ENCODE peak calls at places on chromosomes 6 and 20, in ten cellular contexts. One of them, this sample, is unnamed.

GRCh38 chr6:141988954-141989705 is 143.6 kb upstream of the GJE1 start:
- DNase-seq in left ventricle myocardium superior: no peak
- DNase-seq in AG04450: peak; percentile 43
- DNase-seq in GM04503: peak; percentile 37
- DNase-seq in mesothelial cell of epicardium: no peak
- DNase-seq in cardiac fibroblast: peak; percentile 88
- DNase-seq in HL-60: peak; percentile 26
- DNase-seq in naive thymus-derived CD8-positive, alpha-beta T cell: peak; percentile 4
- DNase-seq in H7: peak; percentile 34
- DNase-seq in ELR: peak; percentile 87
- DNase-seq in this sample: peak; percentile 83

GRCh38 chr6:133893324-133893692 is 4.4 kb downstream of the TCF21 start:
- DNase-seq in naive thymus-derived CD8-positive, alpha-beta T cell: no peak
- DNase-seq in HL-60: no peak
- DNase-seq in mesothelial cell of epicardium: no peak
- DNase-seq in AG04450: no peak
- DNase-seq in H7: no peak
- DNase-seq in ELR: no peak
- DNase-seq in left ventricle myocardium superior: no peak
- DNase-seq in GM04503: no peak
- DNase-seq in cardiac fibroblast: no peak
- DNase-seq in this sample: no peak

GRCh38 chr6:165659945-165660862 is 2.8 kb downstream of the PDE10A start:
- DNase-seq in H7: peak; percentile 82
- DNase-seq in HL-60: no peak
- DNase-seq in ELR: no peak
- DNase-seq in AG04450: no peak
- DNase-seq in mesothelial cell of epicardium: no peak
- DNase-seq in GM04503: no peak
- DNase-seq in naive thymus-derived CD8-positive, alpha-beta T cell: no peak
- DNase-seq in left ventricle myocardium superior: peak; percentile 62
- DNase-seq in cardiac fibroblast: peak; percentile 50
- DNase-seq in this sample: no peak

GRCh38 chr6:157106487-157106886 is 216.8 kb downstream of the TMEM242 start:
- DNase-seq in naive thymus-derived CD8-positive, alpha-beta T cell: no peak
- DNase-seq in HL-60: no peak
- DNase-seq in H7: no peak
- DNase-seq in ELR: peak; percentile 87
- DNase-seq in GM04503: no peak
- DNase-seq in mesothelial cell of epicardium: no peak
- DNase-seq in left ventricle myocardium superior: no peak
- DNase-seq in AG04450: no peak
- DNase-seq in cardiac fibroblast: peak; percentile 60
- DNase-seq in this sample: no peak

GRCh38 chr20:47879771-47880170 is 94.5 kb upstream of the SULF2 start:
- DNase-seq in GM04503: no peak
- DNase-seq in AG04450: no peak
- DNase-seq in ELR: no peak
- DNase-seq in H7: no peak
- DNase-seq in left ventricle myocardium superior: no peak
- DNase-seq in HL-60: no peak
- DNase-seq in naive thymus-derived CD8-positive, alpha-beta T cell: no peak
- DNase-seq in cardiac fibroblast: no peak
- DNase-seq in mesothelial cell of epicardium: no peak
- DNase-seq in this sample: no peak

GRCh38 chr6:9412951-9413559 is 977.7 kb upstream of the SLC35B3 start:
- DNase-seq in cardiac fibroblast: peak; percentile 8
- DNase-seq in AG04450: no peak
- DNase-seq in HL-60: peak; percentile 43
- DNase-seq in H7: peak; percentile 19
- DNase-seq in left ventricle myocardium superior: peak; percentile 32
- DNase-seq in GM04503: no peak
- DNase-seq in mesothelial cell of epicardium: no peak
- DNase-seq in naive thymus-derived CD8-positive, alpha-beta T cell: no peak
- DNase-seq in ELR: peak; percentile 65
- DNase-seq in this sample: peak; percentile 67

GRCh38 chr6:23180504-23181293 is 611.3 kb downstream of the HDGFL1 start:
- DNase-seq in naive thymus-derived CD8-positive, alpha-beta T cell: no peak
- DNase-seq in cardiac fibroblast: peak; percentile 61
- DNase-seq in ELR: no peak
- DNase-seq in GM04503: peak; percentile 43
- DNase-seq in mesothelial cell of epicardium: no peak
- DNase-seq in AG04450: peak; percentile 74
- DNase-seq in H7: no peak
- DNase-seq in left ventricle myocardium superior: peak; percentile 64
- DNase-seq in HL-60: no peak
- DNase-seq in this sample: no peak

GRCh38 chr6:125732398-125732797 is 17.0 kb upstream of the HEY2 start:
- DNase-seq in GM04503: no peak
- DNase-seq in ELR: no peak
- DNase-seq in naive thymus-derived CD8-positive, alpha-beta T cell: no peak
- DNase-seq in H7: no peak
- DNase-seq in HL-60: no peak
- DNase-seq in AG04450: no peak
- DNase-seq in left ventricle myocardium superior: no peak
- DNase-seq in mesothelial cell of epicardium: no peak
- DNase-seq in cardiac fibroblast: no peak
- DNase-seq in this sample: no peak

GRCh38 chr6:88538130-88538706 is 372.1 kb upstream of the CNR1 start:
- DNase-seq in ELR: no peak
- DNase-seq in H7: peak; percentile 59
- DNase-seq in GM04503: no peak
- DNase-seq in HL-60: peak; percentile 31
- DNase-seq in naive thymus-derived CD8-positive, alpha-beta T cell: no peak
- DNase-seq in cardiac fibroblast: peak; percentile 29
- DNase-seq in left ventricle myocardium superior: no peak
- DNase-seq in AG04450: no peak
- DNase-seq in mesothelial cell of epicardium: peak; percentile 59
- DNase-seq in this sample: peak; percentile 78

GRCh38 chr6:115773741-115774140 is 286.9 kb downstream of the FRK start:
- DNase-seq in left ventricle myocardium superior: no peak
- DNase-seq in naive thymus-derived CD8-positive, alpha-beta T cell: no peak
- DNase-seq in mesothelial cell of epicardium: no peak
- DNase-seq in cardiac fibroblast: no peak
- DNase-seq in ELR: no peak
- DNase-seq in GM04503: no peak
- DNase-seq in HL-60: no peak
- DNase-seq in H7: no peak
- DNase-seq in AG04450: no peak
- DNase-seq in this sample: no peak

GRCh38 chr6:11263185-11263817 is 30.8 kb upstream of the NEDD9 start:
- DNase-seq in left ventricle myocardium superior: peak; percentile 63
- DNase-seq in HL-60: no peak
- DNase-seq in cardiac fibroblast: peak; percentile 92
- DNase-seq in ELR: peak; percentile 69
- DNase-seq in GM04503: peak; percentile 53
- DNase-seq in mesothelial cell of epicardium: no peak
- DNase-seq in H7: no peak
- DNase-seq in naive thymus-derived CD8-positive, alpha-beta T cell: no peak
- DNase-seq in AG04450: peak; percentile 43
- DNase-seq in this sample: peak; percentile 86

GRCh38 chr6:10403385-10404106 is 11.3 kb downstream of the TFAP2A start:
- DNase-seq in cardiac fibroblast: peak; percentile 66
- DNase-seq in AG04450: peak; percentile 24
- DNase-seq in mesothelial cell of epicardium: no peak
- DNase-seq in naive thymus-derived CD8-positive, alpha-beta T cell: no peak
- DNase-seq in H7: no peak
- DNase-seq in HL-60: no peak
- DNase-seq in ELR: peak; percentile 99
- DNase-seq in GM04503: no peak
- DNase-seq in left ventricle myocardium superior: no peak
- DNase-seq in this sample: peak; percentile 87

GRCh38 chr6:98458713-98459112 is 375.7 kb upstream of the POU3F2 start:
- DNase-seq in H7: no peak
- DNase-seq in left ventricle myocardium superior: no peak
- DNase-seq in GM04503: no peak
- DNase-seq in AG04450: no peak
- DNase-seq in cardiac fibroblast: no peak
- DNase-seq in ELR: no peak
- DNase-seq in mesothelial cell of epicardium: no peak
- DNase-seq in HL-60: no peak
- DNase-seq in naive thymus-derived CD8-positive, alpha-beta T cell: no peak
- DNase-seq in this sample: no peak

GRCh38 chr6:152828431-152828830 is 77.8 kb downstream of the VIP start:
- DNase-seq in mesothelial cell of epicardium: no peak
- DNase-seq in ELR: no peak
- DNase-seq in HL-60: no peak
- DNase-seq in left ventricle myocardium superior: no peak
- DNase-seq in H7: no peak
- DNase-seq in cardiac fibroblast: no peak
- DNase-seq in naive thymus-derived CD8-positive, alpha-beta T cell: no peak
- DNase-seq in AG04450: no peak
- DNase-seq in GM04503: no peak
- DNase-seq in this sample: no peak

GRCh38 chr6:40732878-40733277 is 145.7 kb upstream of the LRFN2 start:
- DNase-seq in H7: no peak
- DNase-seq in naive thymus-derived CD8-positive, alpha-beta T cell: no peak
- DNase-seq in GM04503: no peak
- DNase-seq in cardiac fibroblast: no peak
- DNase-seq in mesothelial cell of epicardium: no peak
- DNase-seq in AG04450: no peak
- DNase-seq in left ventricle myocardium superior: no peak
- DNase-seq in HL-60: no peak
- DNase-seq in ELR: no peak
- DNase-seq in this sample: no peak

GRCh38 chr6:28336284-28337024 is 506 bp upstream of the ZSCAN31 start:
- DNase-seq in ELR: peak; percentile 47
- DNase-seq in AG04450: no peak
- DNase-seq in naive thymus-derived CD8-positive, alpha-beta T cell: peak; percentile 17
- DNase-seq in mesothelial cell of epicardium: no peak
- DNase-seq in left ventricle myocardium superior: no peak
- DNase-seq in cardiac fibroblast: peak; percentile 43
- DNase-seq in H7: no peak
- DNase-seq in GM04503: no peak
- DNase-seq in HL-60: peak; percentile 92
- DNase-seq in this sample: no peak